ENCODE peak calls at places on chromosomes 4 and X, in five cellular contexts. E, J, Z, M and U are unnamed samples.

GRCh38 chr4:189377576-189377975 is 563.1 kb upstream of the FRG1 start:
- DNase-seq in Z (no peak), J (no peak), M (no peak), E (no peak), U (no peak)

GRCh38 chr4:41124916-41125548 is 89.3 kb downstream of the APBB2 start:
- DNase-seq in E (no peak), M (no peak), Z (no peak), J (no peak), U (no peak)

GRCh38 chrX:9464435-9465371 is at the start of gene TBL1X:
- DNase-seq in Z (peak; percentile 51), J (peak; percentile 73), E (peak; percentile 50), M (peak; percentile 77), U (peak; percentile 44)

GRCh38 chrX:105114554-105115130 is 105.9 kb downstream of the TEX13A start:
- DNase-seq in M (no peak), J (no peak), E (no peak), Z (no peak), U (no peak)

GRCh38 chrX:38879631-38880220 is 78.5 kb downstream of the MID1IP1 start:
- DNase-seq in J (peak; percentile 64), E (peak; percentile 51), Z (peak; percentile 32), M (peak; percentile 88), U (no peak)

GRCh38 chr4:80393246-80393969 is 57.9 kb downstream of the CFAP299 start:
- DNase-seq in E (no peak), Z (no peak), J (no peak), M (no peak), U (no peak)

GRCh38 chrX:41665676-41666075 is 23.1 kb upstream of the GPR34 start:
- DNase-seq in J (no peak), M (no peak), E (no peak), Z (no peak), U (no peak)

GRCh38 chr4:174714393-174715211 is 114.4 kb downstream of the GLRA3 start:
- DNase-seq in J (peak; percentile 18), M (peak; percentile 50), E (no peak), Z (peak; percentile 36), U (peak; percentile 11)

GRCh38 chrX:74242050-74242449 is 61.9 kb upstream of the ZCCHC13 start:
- DNase-seq in M (no peak), J (no peak), E (no peak), Z (no peak), U (no peak)

GRCh38 chr4:10079256-10079655 is 37.3 kb downstream of the WDR1 start:
- DNase-seq in M (no peak), J (no peak), E (no peak), Z (peak; percentile 24), U (no peak)

GRCh38 chr4:156419080-156419638 is 465.5 kb upstream of the CTSO start:
- DNase-seq in M (no peak), Z (no peak), J (no peak), E (no peak), U (no peak)

GRCh38 chrX:28273751-28274150 is 292.5 kb upstream of the DCAF8L1 start:
- DNase-seq in E (no peak), Z (no peak), J (no peak), M (no peak), U (no peak)

GRCh38 chr4:95220205-95221175 is 328.3 kb downstream of the UNC5C start:
- DNase-seq in Z (no peak), E (no peak), M (no peak), J (no peak), U (no peak)

GRCh38 chr4:185238261-185238681 is 28.9 kb downstream of the SNX25 start:
- DNase-seq in J (no peak), Z (no peak), M (no peak), E (no peak), U (no peak)

GRCh38 chrX:7107968-7108480 is 39.5 kb upstream of the STS start:
- DNase-seq in Z (no peak), E (peak; percentile 58), J (no peak), M (no peak), U (no peak)

GRCh38 chr4:111836601-111837000 is 308.7 kb upstream of the FAM241A start:
- DNase-seq in M (no peak), Z (no peak), E (no peak), J (no peak), U (no peak)

GRCh38 chr4:181308476-181309170 is 934.6 kb upstream of the TENM3 start:
- DNase-seq in Z (peak; percentile 26), J (no peak), E (no peak), M (no peak), U (no peak)

GRCh38 chr4:108036252-108036651 is 46.6 kb downstream of the HADH start:
- DNase-seq in Z (no peak), M (no peak), E (no peak), J (peak; percentile 48), U (peak; percentile 25)

DNA sequence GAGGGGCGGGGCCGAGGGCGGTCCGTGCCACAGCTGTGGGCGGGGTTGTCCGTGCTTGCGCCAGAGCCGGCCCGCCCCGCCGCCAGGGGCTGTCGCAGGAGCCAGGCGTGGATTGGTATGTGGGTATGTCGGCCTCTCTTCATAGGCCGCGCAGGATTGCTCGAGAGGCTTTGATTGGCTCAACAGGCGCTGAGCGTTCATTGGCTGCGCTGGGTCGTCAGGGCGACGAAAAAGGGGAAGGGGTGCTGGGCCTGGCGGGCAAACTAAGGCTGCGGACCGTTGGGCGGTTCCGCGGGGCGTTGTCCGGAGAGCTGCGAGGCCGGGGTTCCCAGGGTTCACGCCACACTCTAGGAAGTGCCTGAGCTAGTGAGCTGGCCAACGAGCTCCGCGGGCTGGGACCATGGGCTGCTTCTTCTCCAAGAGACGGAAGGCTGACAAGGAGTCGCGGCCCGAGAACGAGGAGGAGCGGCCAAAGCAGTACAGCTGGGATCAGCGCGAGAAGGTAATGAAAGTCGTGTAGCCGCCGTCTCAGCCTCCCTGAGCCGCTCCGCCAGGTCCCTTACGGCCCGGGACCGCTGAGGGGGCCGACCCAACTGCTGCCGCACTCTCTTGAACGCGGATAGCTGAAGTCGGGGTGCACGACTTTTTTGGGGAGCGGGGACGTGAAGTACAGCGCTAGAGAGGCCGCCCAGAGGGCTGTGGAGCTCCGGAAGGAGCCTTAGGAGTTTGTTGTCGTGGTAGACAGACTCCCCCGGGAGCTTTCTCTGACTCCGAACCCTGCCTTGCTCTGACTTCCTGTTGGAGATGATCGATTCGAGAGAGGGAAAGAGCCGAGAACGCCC is at the start of gene RP2:
- DNase-seq in M (peak; percentile 96), Z (peak; percentile 90), E (peak; percentile 92), J (peak; percentile 94), U (peak; percentile 61)
- TF ChIP-seq POLR2A in M (peak; percentile 78), Z (peak; percentile 47), E (peak; percentile 87), J (peak; percentile 92), U (peak; percentile 36)

GRCh38 chrX:70132877-70133302 is 357 bp upstream of the IGBP1 start:
- DNase-seq in Z (no peak), J (no peak), M (no peak), E (no peak), U (no peak)

GRCh38 chrX:70134116-70134477 is 850 bp downstream of the IGBP1 start:
- DNase-seq in J (no peak), Z (no peak), E (peak; percentile 49), M (no peak), U (no peak)

GRCh38 chrX:70129811-70130210 is 3.4 kb upstream of the IGBP1 start:
- DNase-seq in M (no peak), E (no peak), Z (no peak), J (no peak), U (no peak)

GRCh38 chrX:70132244-70132643 is 1.0 kb upstream of the IGBP1 start:
- DNase-seq in M (peak; percentile 40), J (no peak), Z (no peak), E (no peak), U (no peak)

GRCh38 chrX:70133303-70134115 is at the start of gene IGBP1:
- DNase-seq in Z (peak; percentile 75), E (peak; percentile 76), M (peak; percentile 95), J (peak; percentile 86), U (peak; percentile 43)
- TF ChIP-seq POLR2A in Z (no peak), E (peak; percentile 56), M (peak; percentile 43), J (no peak), U (peak; percentile 64)

GRCh38 chr4:72887152-72887551 is 182.4 kb downstream of the COX18 start:
- DNase-seq in E (no peak), M (no peak), Z (no peak), J (no peak), U (no peak)
- TF ChIP-seq POLR2A in E (no peak), M (no peak), Z (no peak), J (no peak), U (no peak)

GRCh38 chr4:118836763-118837507 is 1.0 kb upstream of the SEC24D start:
- DNase-seq in Z (no peak), J (no peak), M (no peak), E (no peak), U (no peak)

GRCh38 chr4:118835896-118836762 is at the start of gene SEC24D:
- DNase-seq in J (peak; percentile 94), M (peak; percentile 88), E (peak; percentile 91), Z (peak; percentile 91), U (peak; percentile 86)

GRCh38 chr4:118833192-118833820 is 2.6 kb downstream of the SEC24D start:
- DNase-seq in M (no peak), E (no peak), J (no peak), Z (no peak), U (no peak)

GRCh38 chr4:118834070-118834469 is 1.9 kb downstream of the SEC24D start:
- DNase-seq in E (no peak), Z (no peak), J (no peak), M (no peak), U (no peak)

GRCh38 chr4:118834960-118835895 is 698 bp downstream of the SEC24D start:
- DNase-seq in M (peak; percentile 88), J (peak; percentile 73), E (peak; percentile 68), Z (peak; percentile 68), U (no peak)
- TF ChIP-seq POLR2A in M (no peak), J (peak; percentile 51), E (peak; percentile 26), Z (no peak), U (peak; percentile 59)

GRCh38 chr4:70634482-70634881 is 5.9 kb downstream of the ENAM start:
- DNase-seq in J (no peak), Z (no peak), M (no peak), E (no peak), U (no peak)

GRCh38 chr4:70632028-70632427 is 3.5 kb downstream of the ENAM start:
- DNase-seq in M (no peak), E (no peak), Z (no peak), J (no peak), U (no peak)

GRCh38 chr4:70640192-70640591 is 11.6 kb downstream of the ENAM start:
- DNase-seq in Z (no peak), J (no peak), E (no peak), M (no peak), U (no peak)

DNA sequence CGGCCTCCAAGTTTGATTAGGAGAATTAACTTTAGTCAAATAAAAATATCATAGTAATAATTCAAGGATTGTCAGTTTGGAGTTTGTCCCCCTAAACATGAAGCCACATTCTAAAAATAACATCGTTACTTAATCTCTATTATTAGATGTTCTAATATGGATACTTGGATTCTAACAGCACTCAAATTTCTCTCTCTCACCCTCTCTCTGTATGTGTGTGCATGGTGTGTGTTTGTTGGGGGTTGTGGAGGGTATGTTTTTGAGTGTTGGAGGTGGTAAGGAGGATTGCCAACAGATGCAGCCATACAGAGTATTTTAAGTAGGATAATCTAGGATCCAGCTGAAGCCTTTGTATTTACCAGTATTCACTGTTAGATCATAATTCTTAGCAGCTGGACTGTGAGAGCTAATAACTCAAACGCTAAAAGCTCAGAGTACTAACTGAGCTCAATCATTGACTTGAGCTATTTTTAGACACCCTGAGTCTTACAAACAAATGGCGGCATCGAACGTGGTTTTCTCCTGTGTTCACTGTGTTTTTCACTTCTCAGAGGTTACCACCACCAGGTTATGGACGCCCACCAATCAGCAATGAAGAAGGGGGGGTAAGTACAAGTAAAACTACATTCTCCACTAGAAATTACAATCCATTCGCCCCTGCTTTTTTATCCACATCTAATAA is 8.8 kb downstream of the ENAM start:
- DNase-seq in J (no peak), M (no peak), E (no peak), Z (no peak), U (no peak)
- TF ChIP-seq POLR2A in J (no peak), M (no peak), E (no peak), Z (no peak), U (no peak)

GRCh38 chr4:6639137-6639680 is 1.3 kb upstream of the MRFAP1 start:
- DNase-seq in Z (no peak), J (no peak), M (no peak), E (no peak), U (no peak)
- TF ChIP-seq POLR2A in Z (no peak), J (no peak), M (no peak), E (no peak), U (no peak)